ENCODE peak calls at places on chromosomes 3 and 15, in seven cellular contexts. Q is stimulated activated naive B cell treated with anti-CD40 and anti-IgM and Interleukin-4, amounts not matched to agents 10 μg/mL and 1 μg/mL and 100 μg/mL, for 72 hours; N is GM12865; A is stomach; K is AG08396; R is stimulated activated CD4-positive, alpha-beta T cell treated with anti-CD3 and anti-CD28 coated beads, Interleukin-2, amount 100 ng/mL, for 24 hours; X is Daoy. M is an unnamed sample.

GRCh38 chr15:73926191-73927002 is at the start of gene LOXL1:
- DNase-seq in A (peak), R (no peak), N (no peak), Q (no peak), K (peak), X (peak), M (no peak)

GRCh38 chr3:151319613-151320012 is 3.0 kb upstream of the GPR87 start:
- DNase-seq in A (no peak), K (no peak), R (no peak), Q (no peak), X (no peak), N (no peak), M (no peak)

GRCh38 chr15:84601555-84601838 is 688 bp downstream of the ZSCAN2 start:
- DNase-seq in K (no peak), X (no peak), Q (no peak), N (no peak), A (no peak), R (no peak), M (no peak)

GRCh38 chr3:73461582-73461981 is 163.2 kb downstream of the PDZRN3 start:
- DNase-seq in Q (no peak), N (no peak), A (no peak), R (no peak), K (peak), X (no peak), M (no peak)

GRCh38 chr3:78857494-78858111 is 910.2 kb downstream of the ROBO1 start:
- DNase-seq in X (peak), N (peak), R (no peak), Q (no peak), K (no peak), A (no peak), M (no peak)

GRCh38 chr15:82126346-82126745 is 80.5 kb upstream of the MEX3B start:
- DNase-seq in X (peak), K (no peak), N (no peak), A (no peak), R (no peak), Q (no peak), M (no peak)

GRCh38 chr3:82103241-82103640 is 341.8 kb upstream of the GBE1 start:
- DNase-seq in Q (no peak), R (no peak), X (no peak), K (no peak), N (no peak), A (no peak), M (no peak)

GRCh38 chr15:42355291-42355690 is 4.0 kb upstream of the CAPN3 start:
- DNase-seq in R (no peak), N (no peak), A (no peak), X (no peak), Q (no peak), K (no peak), M (no peak)

GRCh38 chr3:119220198-119220597 is 20.5 kb downstream of the B4GALT4 start:
- DNase-seq in K (no peak), N (no peak), R (no peak), X (no peak), A (no peak), Q (no peak), M (no peak)

GRCh38 chr3:52213005-52213404 is 12.4 kb downstream of the TLR9 start:
- DNase-seq in A (no peak), Q (no peak), K (no peak), N (no peak), X (no peak), R (no peak), M (no peak)

GRCh38 chr15:72785452-72786243 is 2.1 kb upstream of the ADPGK start:
- DNase-seq in K (peak), A (no peak), R (peak), Q (no peak), X (peak), N (peak), M (no peak)

GRCh38 chr15:81097893-81098280 is 36.2 kb upstream of the CFAP161 start:
- DNase-seq in A (no peak), R (no peak), X (peak), Q (no peak), K (no peak), N (no peak), M (no peak)

GRCh38 chr15:66830358-66830757 is 128.3 kb downstream of the SMAD6 start:
- DNase-seq in A (no peak), R (no peak), K (peak), Q (no peak), X (peak), N (no peak), M (no peak)

GRCh38 chr3:196979545-196979944 is 10.9 kb upstream of the PIGZ start:
- DNase-seq in R (no peak), X (no peak), K (no peak), A (peak), N (no peak), Q (no peak), M (no peak)

GRCh38 chr3:10561942-10562565 is 56.7 kb upstream of the ATP2B2 start:
- DNase-seq in X (no peak), N (no peak), Q (no peak), R (peak), A (no peak), K (no peak), M (no peak)